ENCODE peak calls at places on chromosome 2, in five cellular contexts. One of them, this sample, is unnamed.

GRCh38 chr2:215967590-215968373 is 45.6 kb downstream of the MREG start:
- DNase-seq in neural crest cell: no peak
- DNase-seq in AG20443: no peak
- DNase-seq in RPMI7951: peak
- DNase-seq in NCI-H345: no peak
- DNase-seq in this sample: no peak

GRCh38 chr2:68391869-68392268 is 26.8 kb downstream of the PLEK start:
- DNase-seq in neural crest cell: no peak
- DNase-seq in NCI-H345: no peak
- DNase-seq in RPMI7951: no peak
- DNase-seq in AG20443: no peak
- DNase-seq in this sample: no peak

GRCh38 chr2:79723830-79724229 is 211.0 kb downstream of the CTNNA2 start:
- DNase-seq in neural crest cell: no peak
- DNase-seq in NCI-H345: no peak
- DNase-seq in RPMI7951: peak
- DNase-seq in AG20443: peak
- DNase-seq in this sample: peak

GRCh38 chr2:95261602-95262001 is 12.6 kb upstream of the PROM2 start:
- DNase-seq in RPMI7951: no peak
- DNase-seq in NCI-H345: no peak
- DNase-seq in AG20443: no peak
- DNase-seq in neural crest cell: no peak
- DNase-seq in this sample: no peak

GRCh38 chr2:205540066-205540465 is 142.2 kb upstream of the NRP2 start:
- DNase-seq in RPMI7951: no peak
- DNase-seq in neural crest cell: no peak
- DNase-seq in AG20443: no peak
- DNase-seq in NCI-H345: no peak
- DNase-seq in this sample: no peak

GRCh38 chr2:234495076-234495800 is 1.6 kb downstream of the ARL4C start:
- DNase-seq in neural crest cell: no peak
- DNase-seq in RPMI7951: peak
- DNase-seq in NCI-H345: no peak
- DNase-seq in AG20443: peak
- DNase-seq in this sample: no peak

GRCh38 chr2:237414056-237414661 is at the start of gene COL6A3:
- DNase-seq in NCI-H345: no peak
- DNase-seq in neural crest cell: no peak
- DNase-seq in AG20443: peak
- DNase-seq in RPMI7951: no peak
- DNase-seq in this sample: peak

GRCh38 chr2:75079575-75079974 is 119.7 kb downstream of the TACR1 start:
- DNase-seq in RPMI7951: peak
- DNase-seq in AG20443: no peak
- DNase-seq in NCI-H345: peak
- DNase-seq in neural crest cell: no peak
- DNase-seq in this sample: no peak

GRCh38 chr2:133581027-133581760 is 12.9 kb upstream of the NCKAP5 start:
- DNase-seq in AG20443: peak
- DNase-seq in neural crest cell: no peak
- DNase-seq in NCI-H345: no peak
- DNase-seq in RPMI7951: no peak
- DNase-seq in this sample: no peak

GRCh38 chr2:150485114-150485870 is 2.2 kb downstream of the RND3 start:
- DNase-seq in neural crest cell: peak
- DNase-seq in RPMI7951: peak
- DNase-seq in NCI-H345: peak
- DNase-seq in AG20443: peak
- DNase-seq in this sample: peak

GRCh38 chr2:165720526-165720925 is 73.5 kb downstream of the GALNT3 start:
- DNase-seq in NCI-H345: no peak
- DNase-seq in neural crest cell: no peak
- DNase-seq in AG20443: peak
- DNase-seq in RPMI7951: peak
- DNase-seq in this sample: no peak

This sample was measured in MG63.